ENCODE peak calls at places on chromosome 13, in ten cellular contexts. One of them, this sample, is unnamed.

GRCh38 chr13:27643334-27644158 is 21.9 kb downstream of the POLR1D start:
- DNase-seq in activated naive CD4-positive, alpha-beta T cell: no peak
- DNase-seq in astrocyte of the hippocampus: no peak
- DNase-seq in smooth muscle cell of the brain vasculature: no peak
- DNase-seq in cardiac muscle cell: no peak
- DNase-seq in cardiac fibroblast: no peak
- DNase-seq in endothelial cell of umbilical vein: no peak
- DNase-seq in H54: no peak
- DNase-seq in pons: no peak
- DNase-seq in activated CD8-positive, alpha-beta T cell treated with anti-CD3 and anti-CD28 coated beads for 36 hours: no peak
- DNase-seq in this sample: no peak

GRCh38 chr13:106796280-106797047 is 228.5 kb upstream of the ARGLU1 start:
- DNase-seq in activated naive CD4-positive, alpha-beta T cell: no peak
- DNase-seq in astrocyte of the hippocampus: peak; percentile 16
- DNase-seq in smooth muscle cell of the brain vasculature: no peak
- DNase-seq in cardiac muscle cell: no peak
- DNase-seq in cardiac fibroblast: no peak
- DNase-seq in endothelial cell of umbilical vein: peak; percentile 16
- DNase-seq in H54: no peak
- DNase-seq in pons: no peak
- DNase-seq in activated CD8-positive, alpha-beta T cell treated with anti-CD3 and anti-CD28 coated beads for 36 hours: no peak
- DNase-seq in this sample: no peak

GRCh38 chr13:27745301-27745700 is 47.0 kb upstream of the GSX1 start:
- DNase-seq in activated naive CD4-positive, alpha-beta T cell: no peak
- DNase-seq in astrocyte of the hippocampus: no peak
- DNase-seq in smooth muscle cell of the brain vasculature: no peak
- DNase-seq in cardiac muscle cell: no peak
- DNase-seq in cardiac fibroblast: no peak
- DNase-seq in endothelial cell of umbilical vein: no peak
- DNase-seq in H54: no peak
- DNase-seq in pons: no peak
- DNase-seq in activated CD8-positive, alpha-beta T cell treated with anti-CD3 and anti-CD28 coated beads for 36 hours: no peak
- DNase-seq in this sample: no peak

GRCh38 chr13:32837307-32837972 is 178.8 kb upstream of the KL start:
- DNase-seq in activated naive CD4-positive, alpha-beta T cell: no peak
- DNase-seq in astrocyte of the hippocampus: no peak
- DNase-seq in smooth muscle cell of the brain vasculature: no peak
- DNase-seq in cardiac muscle cell: no peak
- DNase-seq in cardiac fibroblast: no peak
- DNase-seq in endothelial cell of umbilical vein: no peak
- DNase-seq in H54: no peak
- DNase-seq in pons: no peak
- DNase-seq in activated CD8-positive, alpha-beta T cell treated with anti-CD3 and anti-CD28 coated beads for 36 hours: no peak
- DNase-seq in this sample: no peak

GRCh38 chr13:67118277-67118676 is 111.9 kb downstream of the PCDH9 start:
- DNase-seq in activated naive CD4-positive, alpha-beta T cell: no peak
- DNase-seq in astrocyte of the hippocampus: no peak
- DNase-seq in smooth muscle cell of the brain vasculature: no peak
- DNase-seq in cardiac muscle cell: no peak
- DNase-seq in cardiac fibroblast: no peak
- DNase-seq in endothelial cell of umbilical vein: no peak
- DNase-seq in H54: no peak
- DNase-seq in pons: no peak
- DNase-seq in activated CD8-positive, alpha-beta T cell treated with anti-CD3 and anti-CD28 coated beads for 36 hours: no peak
- DNase-seq in this sample: no peak

GRCh38 chr13:35549481-35549880 is 73.0 kb upstream of the MAB21L1 start:
- DNase-seq in activated naive CD4-positive, alpha-beta T cell: no peak
- DNase-seq in astrocyte of the hippocampus: peak; percentile 64
- DNase-seq in smooth muscle cell of the brain vasculature: peak; percentile 2
- DNase-seq in cardiac muscle cell: no peak
- DNase-seq in cardiac fibroblast: peak; percentile 74
- DNase-seq in endothelial cell of umbilical vein: peak; percentile 75
- DNase-seq in H54: peak; percentile 1
- DNase-seq in pons: no peak
- DNase-seq in activated CD8-positive, alpha-beta T cell treated with anti-CD3 and anti-CD28 coated beads for 36 hours: no peak
- DNase-seq in this sample: no peak

GRCh38 chr13:24216176-24216575 is 55.7 kb downstream of the SPATA13 start:
- DNase-seq in activated naive CD4-positive, alpha-beta T cell: no peak
- DNase-seq in astrocyte of the hippocampus: no peak
- DNase-seq in smooth muscle cell of the brain vasculature: no peak
- DNase-seq in cardiac muscle cell: no peak
- DNase-seq in cardiac fibroblast: no peak
- DNase-seq in endothelial cell of umbilical vein: no peak
- DNase-seq in H54: no peak
- DNase-seq in pons: no peak
- DNase-seq in activated CD8-positive, alpha-beta T cell treated with anti-CD3 and anti-CD28 coated beads for 36 hours: no peak
- DNase-seq in this sample: no peak

GRCh38 chr13:62280590-62280989 is 864.9 kb upstream of the PCDH20 start:
- DNase-seq in activated naive CD4-positive, alpha-beta T cell: no peak
- DNase-seq in astrocyte of the hippocampus: no peak
- DNase-seq in smooth muscle cell of the brain vasculature: no peak
- DNase-seq in cardiac muscle cell: no peak
- DNase-seq in cardiac fibroblast: no peak
- DNase-seq in endothelial cell of umbilical vein: no peak
- DNase-seq in H54: no peak
- DNase-seq in pons: no peak
- DNase-seq in activated CD8-positive, alpha-beta T cell treated with anti-CD3 and anti-CD28 coated beads for 36 hours: no peak
- DNase-seq in this sample: no peak

GRCh38 chr13:51435002-51435578 is 17.7 kb downstream of the INTS6 start:
- DNase-seq in activated naive CD4-positive, alpha-beta T cell: no peak
- DNase-seq in astrocyte of the hippocampus: peak; percentile 27
- DNase-seq in smooth muscle cell of the brain vasculature: no peak
- DNase-seq in cardiac muscle cell: peak; percentile 28
- DNase-seq in cardiac fibroblast: peak; percentile 54
- DNase-seq in endothelial cell of umbilical vein: peak; percentile 49
- DNase-seq in H54: no peak
- DNase-seq in pons: no peak
- DNase-seq in activated CD8-positive, alpha-beta T cell treated with anti-CD3 and anti-CD28 coated beads for 36 hours: no peak
- DNase-seq in this sample: no peak

GRCh38 chr13:84445776-84446175 is 563.5 kb upstream of the SLITRK1 start:
- DNase-seq in activated naive CD4-positive, alpha-beta T cell: no peak
- DNase-seq in astrocyte of the hippocampus: peak; percentile 41
- DNase-seq in smooth muscle cell of the brain vasculature: no peak
- DNase-seq in cardiac muscle cell: no peak
- DNase-seq in cardiac fibroblast: no peak
- DNase-seq in endothelial cell of umbilical vein: no peak
- DNase-seq in H54: no peak
- DNase-seq in pons: no peak
- DNase-seq in activated CD8-positive, alpha-beta T cell treated with anti-CD3 and anti-CD28 coated beads for 36 hours: no peak
- DNase-seq in this sample: no peak

GRCh38 chr13:112215871-112216270 is 148.9 kb downstream of the SOX1 start:
- DNase-seq in activated naive CD4-positive, alpha-beta T cell: no peak
- DNase-seq in astrocyte of the hippocampus: no peak
- DNase-seq in smooth muscle cell of the brain vasculature: no peak
- DNase-seq in cardiac muscle cell: no peak
- DNase-seq in cardiac fibroblast: no peak
- DNase-seq in endothelial cell of umbilical vein: no peak
- DNase-seq in H54: no peak
- DNase-seq in pons: no peak
- DNase-seq in activated CD8-positive, alpha-beta T cell treated with anti-CD3 and anti-CD28 coated beads for 36 hours: no peak
- DNase-seq in this sample: no peak

GRCh38 chr13:30020726-30021312 is 170.4 kb upstream of the UBL3 start:
- DNase-seq in activated naive CD4-positive, alpha-beta T cell: no peak
- DNase-seq in astrocyte of the hippocampus: no peak
- DNase-seq in smooth muscle cell of the brain vasculature: no peak
- DNase-seq in cardiac muscle cell: peak; percentile 9
- DNase-seq in cardiac fibroblast: no peak
- DNase-seq in endothelial cell of umbilical vein: no peak
- DNase-seq in H54: peak; percentile 16
- DNase-seq in pons: no peak
- DNase-seq in activated CD8-positive, alpha-beta T cell treated with anti-CD3 and anti-CD28 coated beads for 36 hours: no peak
- DNase-seq in this sample: no peak

GRCh38 chr13:49690133-49690989 is 925 bp downstream of the EBPL start:
- DNase-seq in activated naive CD4-positive, alpha-beta T cell: no peak
- DNase-seq in astrocyte of the hippocampus: peak; percentile 51
- DNase-seq in smooth muscle cell of the brain vasculature: no peak
- DNase-seq in cardiac muscle cell: no peak
- DNase-seq in cardiac fibroblast: peak; percentile 60
- DNase-seq in endothelial cell of umbilical vein: peak; percentile 63
- DNase-seq in H54: peak; percentile 31
- DNase-seq in pons: peak; percentile 26
- DNase-seq in activated CD8-positive, alpha-beta T cell treated with anti-CD3 and anti-CD28 coated beads for 36 hours: peak; percentile 21
- DNase-seq in this sample: no peak

GRCh38 chr13:24053505-24054251 is 106.8 kb upstream of the SPATA13 start:
- DNase-seq in activated naive CD4-positive, alpha-beta T cell: no peak
- DNase-seq in astrocyte of the hippocampus: peak; percentile 84
- DNase-seq in smooth muscle cell of the brain vasculature: peak; percentile 39
- DNase-seq in cardiac muscle cell: peak; percentile 73
- DNase-seq in cardiac fibroblast: peak; percentile 70
- DNase-seq in endothelial cell of umbilical vein: peak; percentile 72
- DNase-seq in H54: peak; percentile 35
- DNase-seq in pons: peak; percentile 95
- DNase-seq in activated CD8-positive, alpha-beta T cell treated with anti-CD3 and anti-CD28 coated beads for 36 hours: peak; percentile 77
- DNase-seq in this sample: no peak

GRCh38 chr13:79522583-79522982 is 41.6 kb downstream of the NDFIP2 start:
- DNase-seq in activated naive CD4-positive, alpha-beta T cell: no peak
- DNase-seq in astrocyte of the hippocampus: peak; percentile 82
- DNase-seq in smooth muscle cell of the brain vasculature: no peak
- DNase-seq in cardiac muscle cell: no peak
- DNase-seq in cardiac fibroblast: peak; percentile 59
- DNase-seq in endothelial cell of umbilical vein: peak; percentile 44
- DNase-seq in H54: no peak
- DNase-seq in pons: no peak
- DNase-seq in activated CD8-positive, alpha-beta T cell treated with anti-CD3 and anti-CD28 coated beads for 36 hours: peak; percentile 68
- DNase-seq in this sample: no peak

GRCh38 chr13:85230754-85231153 is 568.5 kb downstream of the SLITRK6 start:
- DNase-seq in activated naive CD4-positive, alpha-beta T cell: no peak
- DNase-seq in astrocyte of the hippocampus: no peak
- DNase-seq in smooth muscle cell of the brain vasculature: no peak
- DNase-seq in cardiac muscle cell: no peak
- DNase-seq in cardiac fibroblast: no peak
- DNase-seq in endothelial cell of umbilical vein: no peak
- DNase-seq in H54: no peak
- DNase-seq in pons: peak; percentile 28
- DNase-seq in activated CD8-positive, alpha-beta T cell treated with anti-CD3 and anti-CD28 coated beads for 36 hours: no peak
- DNase-seq in this sample: no peak

GRCh38 chr13:98521876-98522275 is 55.0 kb downstream of the STK24 start:
- DNase-seq in activated naive CD4-positive, alpha-beta T cell: no peak
- DNase-seq in astrocyte of the hippocampus: no peak
- DNase-seq in smooth muscle cell of the brain vasculature: no peak
- DNase-seq in cardiac muscle cell: peak; percentile 31
- DNase-seq in cardiac fibroblast: no peak
- DNase-seq in endothelial cell of umbilical vein: no peak
- DNase-seq in H54: no peak
- DNase-seq in pons: no peak
- DNase-seq in activated CD8-positive, alpha-beta T cell treated with anti-CD3 and anti-CD28 coated beads for 36 hours: no peak
- DNase-seq in this sample: no peak

GRCh38 chr13:98157188-98157587 is 14.3 kb downstream of the FARP1 start:
- DNase-seq in activated naive CD4-positive, alpha-beta T cell: no peak
- DNase-seq in astrocyte of the hippocampus: no peak
- DNase-seq in smooth muscle cell of the brain vasculature: no peak
- DNase-seq in cardiac muscle cell: no peak
- DNase-seq in cardiac fibroblast: no peak
- DNase-seq in endothelial cell of umbilical vein: no peak
- DNase-seq in H54: no peak
- DNase-seq in pons: no peak
- DNase-seq in activated CD8-positive, alpha-beta T cell treated with anti-CD3 and anti-CD28 coated beads for 36 hours: no peak
- DNase-seq in this sample: no peak

GRCh38 chr13:95918860-95919259 is 134.3 kb downstream of the UGGT2 start:
- DNase-seq in activated naive CD4-positive, alpha-beta T cell: no peak
- DNase-seq in astrocyte of the hippocampus: no peak
- DNase-seq in smooth muscle cell of the brain vasculature: no peak
- DNase-seq in cardiac muscle cell: no peak
- DNase-seq in cardiac fibroblast: no peak
- DNase-seq in endothelial cell of umbilical vein: no peak
- DNase-seq in H54: no peak
- DNase-seq in pons: no peak
- DNase-seq in activated CD8-positive, alpha-beta T cell treated with anti-CD3 and anti-CD28 coated beads for 36 hours: no peak
- DNase-seq in this sample: no peak

GRCh38 chr13:95378603-95379002 is 77.4 kb upstream of the ABCC4 start:
- DNase-seq in activated naive CD4-positive, alpha-beta T cell: no peak
- DNase-seq in astrocyte of the hippocampus: no peak
- DNase-seq in smooth muscle cell of the brain vasculature: no peak
- DNase-seq in cardiac muscle cell: no peak
- DNase-seq in cardiac fibroblast: no peak
- DNase-seq in endothelial cell of umbilical vein: no peak
- DNase-seq in H54: no peak
- DNase-seq in pons: no peak
- DNase-seq in activated CD8-positive, alpha-beta T cell treated with anti-CD3 and anti-CD28 coated beads for 36 hours: no peak
- DNase-seq in this sample: no peak

GRCh38 chr13:52173373-52173772 is 14.0 kb upstream of the NEK3 start:
- DNase-seq in activated naive CD4-positive, alpha-beta T cell: no peak
- DNase-seq in astrocyte of the hippocampus: no peak
- DNase-seq in smooth muscle cell of the brain vasculature: no peak
- DNase-seq in cardiac muscle cell: no peak
- DNase-seq in cardiac fibroblast: no peak
- DNase-seq in endothelial cell of umbilical vein: no peak
- DNase-seq in H54: no peak
- DNase-seq in pons: peak; percentile 49
- DNase-seq in activated CD8-positive, alpha-beta T cell treated with anti-CD3 and anti-CD28 coated beads for 36 hours: no peak
- DNase-seq in this sample: no peak

GRCh38 chr13:75792526-75793187 is 156.5 kb downstream of the LMO7 start:
- DNase-seq in activated naive CD4-positive, alpha-beta T cell: no peak
- DNase-seq in astrocyte of the hippocampus: peak; percentile 54
- DNase-seq in smooth muscle cell of the brain vasculature: no peak
- DNase-seq in cardiac muscle cell: peak; percentile 41
- DNase-seq in cardiac fibroblast: peak; percentile 72
- DNase-seq in endothelial cell of umbilical vein: no peak
- DNase-seq in H54: no peak
- DNase-seq in pons: no peak
- DNase-seq in activated CD8-positive, alpha-beta T cell treated with anti-CD3 and anti-CD28 coated beads for 36 hours: no peak
- DNase-seq in this sample: no peak

GRCh38 chr13:30618938-30619289 is 1.2 kb downstream of the USPL1 start:
- DNase-seq in activated naive CD4-positive, alpha-beta T cell: no peak
- DNase-seq in astrocyte of the hippocampus: no peak
- DNase-seq in smooth muscle cell of the brain vasculature: no peak
- DNase-seq in cardiac muscle cell: no peak
- DNase-seq in cardiac fibroblast: no peak
- DNase-seq in endothelial cell of umbilical vein: no peak
- DNase-seq in H54: no peak
- DNase-seq in pons: peak; percentile 32
- DNase-seq in activated CD8-positive, alpha-beta T cell treated with anti-CD3 and anti-CD28 coated beads for 36 hours: no peak
- DNase-seq in this sample: no peak

GRCh38 chr13:106139407-106139806 is 396.1 kb downstream of the EFNB2 start:
- DNase-seq in activated naive CD4-positive, alpha-beta T cell: no peak
- DNase-seq in astrocyte of the hippocampus: no peak
- DNase-seq in smooth muscle cell of the brain vasculature: no peak
- DNase-seq in cardiac muscle cell: no peak
- DNase-seq in cardiac fibroblast: no peak
- DNase-seq in endothelial cell of umbilical vein: peak; percentile 82
- DNase-seq in H54: no peak
- DNase-seq in pons: no peak
- DNase-seq in activated CD8-positive, alpha-beta T cell treated with anti-CD3 and anti-CD28 coated beads for 36 hours: no peak
- DNase-seq in this sample: no peak

GRCh38 chr13:109333893-109334651 is 452.3 kb downstream of the IRS2 start:
- DNase-seq in activated naive CD4-positive, alpha-beta T cell: no peak
- DNase-seq in astrocyte of the hippocampus: no peak
- DNase-seq in smooth muscle cell of the brain vasculature: no peak
- DNase-seq in cardiac muscle cell: no peak
- DNase-seq in cardiac fibroblast: no peak
- DNase-seq in endothelial cell of umbilical vein: no peak
- DNase-seq in H54: no peak
- DNase-seq in pons: no peak
- DNase-seq in activated CD8-positive, alpha-beta T cell treated with anti-CD3 and anti-CD28 coated beads for 36 hours: no peak
- DNase-seq in this sample: no peak

GRCh38 chr13:33119886-33120543 is 103.8 kb downstream of the KL start:
- DNase-seq in activated naive CD4-positive, alpha-beta T cell: no peak
- DNase-seq in astrocyte of the hippocampus: peak; percentile 65
- DNase-seq in smooth muscle cell of the brain vasculature: no peak
- DNase-seq in cardiac muscle cell: no peak
- DNase-seq in cardiac fibroblast: no peak
- DNase-seq in endothelial cell of umbilical vein: no peak
- DNase-seq in H54: peak; percentile 5
- DNase-seq in pons: no peak
- DNase-seq in activated CD8-positive, alpha-beta T cell treated with anti-CD3 and anti-CD28 coated beads for 36 hours: no peak
- DNase-seq in this sample: no peak

GRCh38 chr13:98961204-98962105 is 16.4 kb downstream of the DOCK9 start:
- DNase-seq in activated naive CD4-positive, alpha-beta T cell: no peak
- DNase-seq in astrocyte of the hippocampus: no peak
- DNase-seq in smooth muscle cell of the brain vasculature: no peak
- DNase-seq in cardiac muscle cell: no peak
- DNase-seq in cardiac fibroblast: no peak
- DNase-seq in endothelial cell of umbilical vein: no peak
- DNase-seq in H54: no peak
- DNase-seq in pons: no peak
- DNase-seq in activated CD8-positive, alpha-beta T cell treated with anti-CD3 and anti-CD28 coated beads for 36 hours: no peak
- DNase-seq in this sample: no peak

GRCh38 chr13:102948006-102948405 is 102.2 kb downstream of the ERCC5 start:
- DNase-seq in activated naive CD4-positive, alpha-beta T cell: no peak
- DNase-seq in astrocyte of the hippocampus: peak; percentile 47
- DNase-seq in smooth muscle cell of the brain vasculature: no peak
- DNase-seq in cardiac muscle cell: no peak
- DNase-seq in cardiac fibroblast: peak; percentile 5
- DNase-seq in endothelial cell of umbilical vein: no peak
- DNase-seq in H54: no peak
- DNase-seq in pons: peak; percentile 98
- DNase-seq in activated CD8-positive, alpha-beta T cell treated with anti-CD3 and anti-CD28 coated beads for 36 hours: no peak
- DNase-seq in this sample: no peak

This sample was measured in T1000.